ENCODE peak calls at places on chromosomes 3 and 15, in ten cellular contexts. P, N, Q, Y, U, E, K, H, V and M are unnamed samples.

GRCh38 chr15:59531066-59531465 is 80.5 kb upstream of the GCNT3 start:
- DNase-seq in P (no peak), N (no peak), Q (no peak), Y (no peak), U (peak; percentile 20), E (no peak), K (no peak), H (no peak), V (no peak), M (no peak)

GRCh38 chr3:42133500-42134298 is 42.5 kb downstream of the TRAK1 start:
- DNase-seq in P (no peak), N (no peak), Q (no peak), Y (no peak), U (no peak), E (no peak), K (no peak), H (no peak), V (no peak), M (no peak)

GRCh38 chr15:92166751-92167412 is 226.8 kb upstream of the ST8SIA2 start:
- DNase-seq in P (no peak), N (no peak), Q (no peak), Y (no peak), U (no peak), E (no peak), K (peak; percentile 59), H (no peak), V (no peak), M (no peak)

GRCh38 chr3:46484911-46485696 is 12.7 kb upstream of the RTP3 start:
- DNase-seq in P (no peak), N (peak; percentile 47), Q (no peak), Y (no peak), U (peak; percentile 49), E (no peak), K (no peak), H (no peak), V (peak; percentile 74), M (no peak)

GRCh38 chr3:52831500-52832301 is 1.2 kb upstream of the ITIH4 start:
- DNase-seq in P (no peak), N (peak; percentile 41), Q (no peak), Y (no peak), U (peak; percentile 81), E (peak; percentile 64), K (no peak), H (no peak), V (peak; percentile 25), M (peak; percentile 60)

GRCh38 chr3:4474683-4475490 is 7.8 kb upstream of the SUMF1 start:
- DNase-seq in P (no peak), N (peak; percentile 78), Q (no peak), Y (no peak), U (peak; percentile 42), E (no peak), K (peak; percentile 58), H (peak; percentile 23), V (no peak), M (no peak)

GRCh38 chr3:131349946-131350347 is 31.6 kb upstream of the NUDT16 start:
- DNase-seq in P (no peak), N (no peak), Q (no peak), Y (no peak), U (peak; percentile 82), E (no peak), K (peak; percentile 33), H (no peak), V (no peak), M (peak; percentile 60)

GRCh38 chr3:119858957-119859356 is 77.1 kb downstream of the NR1I2 start:
- DNase-seq in P (no peak), N (no peak), Q (no peak), Y (no peak), U (no peak), E (no peak), K (no peak), H (no peak), V (no peak), M (no peak)

GRCh38 chr3:61562810-61563613 is 1.6 kb downstream of the PTPRG start:
- DNase-seq in P (no peak), N (no peak), Q (no peak), Y (peak; percentile 71), U (no peak), E (peak; percentile 20), K (peak; percentile 53), H (peak; percentile 39), V (peak; percentile 35), M (peak; percentile 17)

GRCh38 chr3:104596054-104596453 is 770.7 kb upstream of the ALCAM start:
- DNase-seq in P (no peak), N (no peak), Q (no peak), Y (no peak), U (no peak), E (no peak), K (no peak), H (no peak), V (no peak), M (no peak)

DNA sequence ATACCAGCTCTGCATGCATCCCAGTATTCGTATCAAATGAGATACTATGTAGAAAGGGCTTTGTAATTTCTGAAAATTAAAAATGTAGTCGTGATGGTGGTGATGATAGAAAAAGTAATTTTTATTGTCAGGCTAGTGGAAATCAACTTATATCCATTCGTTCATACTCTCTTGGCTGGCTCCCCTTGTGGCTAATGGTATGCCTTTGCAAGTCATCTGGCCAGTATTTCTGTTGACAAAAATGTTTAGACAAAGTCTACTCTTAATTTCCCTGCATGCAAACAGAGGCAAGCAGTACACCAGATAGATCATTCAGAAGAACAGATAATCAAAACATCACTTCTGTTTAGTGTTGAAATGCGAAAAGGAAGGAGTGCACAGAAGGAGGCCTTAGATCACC is 49.6 kb upstream of the DUT start:
- DNase-seq in P (no peak), N (no peak), Q (no peak), Y (no peak), U (no peak), E (no peak), K (no peak), H (peak; percentile 37), V (no peak), M (no peak)
- TF ChIP-seq CTCF in P (no peak), N (no peak), Q (no peak), Y (no peak), U (no peak), E (no peak), K (no peak), H (peak; percentile 46), V (no peak), M (no peak)

DNA sequence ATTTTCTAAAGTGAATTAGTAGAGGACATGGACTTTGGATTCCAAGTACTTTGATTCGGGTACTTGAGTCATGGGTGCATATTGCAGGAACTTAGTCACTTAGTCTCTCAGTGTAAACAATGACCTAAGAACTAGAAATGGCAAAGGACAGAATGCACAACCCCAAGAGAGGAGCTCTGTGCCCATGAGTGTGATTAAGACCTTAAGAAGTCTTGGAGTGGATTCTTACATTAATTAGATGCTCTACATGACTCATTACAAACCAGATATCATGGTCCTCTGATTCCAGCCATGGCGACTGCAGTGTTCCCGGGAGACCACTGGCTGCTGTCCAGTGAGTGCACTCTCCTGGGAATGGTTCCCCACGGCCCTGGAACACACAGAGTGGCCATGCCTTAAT is 251.5 kb downstream of the GABRG3 start:
- DNase-seq in P (no peak), N (no peak), Q (no peak), Y (no peak), U (no peak), E (no peak), K (no peak), H (no peak), V (no peak), M (no peak)
- H3K27ac ChIP-seq in P (no peak overlapping the region), N (no peak overlapping the region), Q (no peak overlapping the region), Y (no peak overlapping the region), U (no peak overlapping the region), E (no peak overlapping the region), K (no peak overlapping the region), H (no peak overlapping the region), V (no peak overlapping the region), M (no peak overlapping the region)

GRCh38 chr15:69080958-69081248 is 66.4 kb downstream of the NOX5 start:
- DNase-seq in P (no peak), N (no peak), Q (no peak), Y (no peak), U (no peak), E (no peak), K (no peak), H (no peak), V (no peak), M (no peak)
- TF ChIP-seq CTCF in P (no peak), N (no peak), Q (no peak), Y (no peak), U (no peak), E (no peak), K (no peak), H (no peak), V (no peak), M (no peak)

DNA sequence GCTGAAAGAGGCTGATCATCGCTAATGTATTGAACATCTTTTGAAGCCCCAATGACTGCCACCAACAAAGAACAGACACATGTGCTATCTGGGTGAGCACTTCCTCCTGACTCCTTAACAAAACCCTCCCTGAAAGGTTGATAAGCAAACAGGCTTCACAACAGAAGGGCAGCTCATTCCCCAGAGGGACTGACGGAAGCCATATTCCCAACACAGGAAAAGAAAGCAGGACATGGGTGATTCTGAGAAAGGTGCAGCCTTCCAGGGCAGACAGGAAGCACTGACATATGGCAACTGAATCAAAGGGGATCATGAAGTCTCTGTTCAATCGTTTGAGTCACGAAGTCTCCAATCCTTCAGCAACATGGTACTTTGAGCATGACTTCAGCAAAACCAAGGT is 929.0 kb downstream of the MCTP2 start:
- DNase-seq in P (no peak), N (no peak), Q (no peak), Y (no peak), U (no peak), E (no peak), K (peak; percentile 24), H (no peak), V (no peak), M (no peak)
- H3K27ac ChIP-seq in P (no peak overlapping the region), N (no peak overlapping the region), Q (no peak overlapping the region), Y (no peak overlapping the region), U (no peak overlapping the region), E (no peak overlapping the region), K (no peak overlapping the region), H (no peak overlapping the region), V (no peak overlapping the region), M (no peak overlapping the region)